ENCODE peak calls at places on chromosome 3, in eight cellular contexts. U is heart left ventricle, G is upper lobe of right lung, O is foreskin fibroblast, C is tibial artery, K is AG04450, Y is AG09309, N is HCT116. A is an unnamed sample.

GRCh38 chr3:170038434-170039110 is 777 bp downstream of the GPR160 start:
- DNase-seq in U (no peak), G (peak), O (no peak), C (no peak), K (no peak), Y (no peak), N (no peak), A (no peak)

GRCh38 chr3:9898467-9899229 is 4.0 kb upstream of the IL17RE start:
- DNase-seq in U (no peak), G (no peak), O (no peak), C (no peak), K (no peak), Y (no peak), N (no peak), A (no peak)

GRCh38 chr3:179503640-179504039 is 52.4 kb upstream of the GNB4 start:
- DNase-seq in U (no peak), G (no peak), O (no peak), C (no peak), K (no peak), Y (no peak), N (no peak), A (no peak)

GRCh38 chr3:69012111-69012835 is 1.2 kb downstream of the EOGT start:
- DNase-seq in U (peak), G (peak), O (no peak), C (peak), K (no peak), Y (peak), N (no peak), A (no peak)

GRCh38 chr3:188442430-188442829 is 288.5 kb downstream of the LPP start:
- DNase-seq in U (no peak), G (no peak), O (no peak), C (no peak), K (no peak), Y (no peak), N (no peak), A (no peak)

GRCh38 chr3:125062904-125063618 is 7.3 kb upstream of the HEG1 start:
- DNase-seq in U (peak), G (peak), O (peak), C (no peak), K (peak), Y (peak), N (no peak), A (peak)

GRCh38 chr3:157390713-157391515 is 45.7 kb upstream of the PTX3 start:
- DNase-seq in U (no peak), G (no peak), O (no peak), C (no peak), K (no peak), Y (no peak), N (no peak), A (no peak)

GRCh38 chr3:54771050-54771449 is 156.8 kb downstream of the LRTM1 start:
- DNase-seq in U (no peak), G (no peak), O (no peak), C (no peak), K (no peak), Y (no peak), N (no peak), A (no peak)

GRCh38 chr3:141476033-141476432 is 10.8 kb upstream of the RASA2 start:
- DNase-seq in U (no peak), G (no peak), O (no peak), C (no peak), K (no peak), Y (no peak), N (no peak), A (no peak)

GRCh38 chr3:16084887-16085286 is 89.6 kb upstream of the GALNT15 start:
- DNase-seq in U (no peak), G (no peak), O (peak), C (no peak), K (no peak), Y (no peak), N (no peak), A (no peak)

GRCh38 chr3:115792206-115792955 is 169.1 kb downstream of the GAP43 start:
- DNase-seq in U (no peak), G (no peak), O (no peak), C (no peak), K (no peak), Y (no peak), N (no peak), A (no peak)

GRCh38 chr3:178084938-178085816 is 451.1 kb upstream of the KCNMB2 start:
- DNase-seq in U (peak), G (no peak), O (peak), C (peak), K (peak), Y (no peak), N (no peak), A (no peak)

GRCh38 chr3:115350606-115351005 is 203.5 kb upstream of the ZBTB20 start:
- DNase-seq in U (no peak), G (no peak), O (no peak), C (no peak), K (no peak), Y (no peak), N (no peak), A (no peak)

GRCh38 chr3:21390856-21391255 is 360.2 kb downstream of the ZNF385D start:
- DNase-seq in U (no peak), G (no peak), O (no peak), C (no peak), K (no peak), Y (peak), N (no peak), A (peak)

GRCh38 chr3:66253790-66254620 is 33.2 kb downstream of the SLC25A26 start:
- DNase-seq in U (no peak), G (no peak), O (peak), C (no peak), K (no peak), Y (no peak), N (peak), A (no peak)

GRCh38 chr3:195900426-195901355 is 7.7 kb downstream of the TNK2 start:
- DNase-seq in U (peak), G (peak), O (peak), C (peak), K (no peak), Y (no peak), N (no peak), A (no peak)

GRCh38 chr3:156826896-156827882 is 1.0 kb downstream of the LEKR1 start:
- DNase-seq in U (no peak), G (no peak), O (no peak), C (no peak), K (no peak), Y (no peak), N (no peak), A (no peak)

GRCh38 chr3:125043599-125044151 is 12.1 kb downstream of the HEG1 start:
- DNase-seq in U (peak), G (no peak), O (no peak), C (peak), K (no peak), Y (no peak), N (no peak), A (no peak)

GRCh38 chr3:12725436-12725835 is 33.6 kb downstream of the TMEM40 start:
- DNase-seq in U (no peak), G (no peak), O (no peak), C (no peak), K (no peak), Y (no peak), N (no peak), A (no peak)

GRCh38 chr3:32848215-32848614 is 30.4 kb downstream of the TRIM71 start:
- DNase-seq in U (no peak), G (no peak), O (no peak), C (no peak), K (no peak), Y (no peak), N (no peak), A (no peak)

GRCh38 chr3:112132975-112133448 is at the start of gene GCSAM:
- DNase-seq in U (peak), G (no peak), O (no peak), C (peak), K (no peak), Y (no peak), N (no peak), A (no peak)

GRCh38 chr3:104291437-104291851 is 1075.3 kb upstream of the ALCAM start:
- DNase-seq in U (no peak), G (no peak), O (no peak), C (no peak), K (no peak), Y (no peak), N (no peak), A (no peak)

GRCh38 chr3:138594150-138594934 is at the start of gene CEP70:
- DNase-seq in U (peak), G (peak), O (peak), C (peak), K (peak), Y (peak), N (peak), A (peak)

GRCh38 chr3:187286467-187287059 is 5.0 kb downstream of the MASP1 start:
- DNase-seq in U (no peak), G (no peak), O (peak), C (no peak), K (peak), Y (peak), N (no peak), A (no peak)

GRCh38 chr3:131228522-131228921 is 153.1 kb upstream of the NUDT16 start:
- DNase-seq in U (no peak), G (no peak), O (no peak), C (no peak), K (no peak), Y (no peak), N (no peak), A (no peak)

GRCh38 chr3:101070260-101071121 is 77.3 kb upstream of the ABI3BP start:
- DNase-seq in U (peak), G (peak), O (no peak), C (no peak), K (no peak), Y (no peak), N (peak), A (no peak)

GRCh38 chr3:11954312-11954934 is 49.8 kb upstream of the SYN2 start:
- DNase-seq in U (no peak), G (no peak), O (no peak), C (no peak), K (no peak), Y (no peak), N (no peak), A (no peak)

GRCh38 chr3:141303481-141304223 is 64.7 kb upstream of the ZBTB38 start:
- DNase-seq in U (peak), G (no peak), O (peak), C (no peak), K (peak), Y (peak), N (peak), A (peak)

GRCh38 chr3:60772584-60772983 is 478.7 kb downstream of the FHIT start:
- DNase-seq in U (no peak), G (no peak), O (no peak), C (no peak), K (no peak), Y (no peak), N (no peak), A (no peak)

DNA sequence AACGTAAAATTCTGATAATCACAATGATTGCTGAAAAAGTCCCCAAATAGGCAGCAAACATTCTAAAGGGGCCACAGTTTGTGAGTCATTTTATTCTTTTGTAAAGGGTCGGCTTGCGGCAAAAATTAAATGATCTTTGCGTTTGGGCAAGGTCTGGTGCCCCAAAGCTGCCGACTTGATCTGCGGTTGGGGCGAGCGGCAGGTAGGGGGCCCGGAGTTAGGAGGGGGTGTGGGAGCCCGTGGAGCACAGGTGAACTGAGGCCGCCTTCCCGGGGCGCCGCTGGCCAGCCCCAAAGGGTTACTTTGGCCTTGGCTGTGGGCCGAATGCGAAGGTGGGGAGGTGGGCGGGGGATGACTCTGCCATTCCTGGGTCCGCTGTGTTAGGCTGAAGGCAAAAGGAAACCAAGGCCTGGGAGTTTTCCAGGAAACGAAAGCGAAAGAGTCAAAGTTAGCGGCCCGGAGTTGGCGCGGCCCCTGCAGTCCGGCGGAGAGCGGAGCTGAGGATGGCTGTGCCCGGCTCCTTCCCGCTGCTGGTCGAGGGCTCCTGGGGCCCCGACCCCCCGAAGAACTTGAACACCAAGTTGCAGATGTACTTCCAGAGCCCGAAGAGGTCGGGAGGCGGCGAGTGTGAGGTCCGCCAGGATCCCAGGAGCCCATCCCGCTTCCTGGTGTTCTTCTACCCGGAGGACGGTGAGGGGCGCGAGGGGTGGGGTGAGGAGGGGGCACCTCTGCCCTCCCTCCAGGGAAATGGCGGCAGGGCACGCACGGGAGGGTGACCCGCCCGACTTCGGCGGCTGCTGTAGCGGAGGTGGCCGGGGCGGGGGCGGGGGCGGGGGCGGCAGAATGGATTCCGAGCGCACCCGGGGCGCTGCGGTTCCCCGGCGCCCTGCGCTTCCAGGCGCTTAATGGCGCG is at the start of gene PARP14:
- DNase-seq in U (peak), G (peak), O (peak), C (peak), K (peak), Y (peak), N (no peak), A (no peak)
- TF ChIP-seq CTCF in U (no peak), G (no peak), O (no peak), C (no peak), K (peak), Y (no peak), N (no peak), A (no peak)

DNA sequence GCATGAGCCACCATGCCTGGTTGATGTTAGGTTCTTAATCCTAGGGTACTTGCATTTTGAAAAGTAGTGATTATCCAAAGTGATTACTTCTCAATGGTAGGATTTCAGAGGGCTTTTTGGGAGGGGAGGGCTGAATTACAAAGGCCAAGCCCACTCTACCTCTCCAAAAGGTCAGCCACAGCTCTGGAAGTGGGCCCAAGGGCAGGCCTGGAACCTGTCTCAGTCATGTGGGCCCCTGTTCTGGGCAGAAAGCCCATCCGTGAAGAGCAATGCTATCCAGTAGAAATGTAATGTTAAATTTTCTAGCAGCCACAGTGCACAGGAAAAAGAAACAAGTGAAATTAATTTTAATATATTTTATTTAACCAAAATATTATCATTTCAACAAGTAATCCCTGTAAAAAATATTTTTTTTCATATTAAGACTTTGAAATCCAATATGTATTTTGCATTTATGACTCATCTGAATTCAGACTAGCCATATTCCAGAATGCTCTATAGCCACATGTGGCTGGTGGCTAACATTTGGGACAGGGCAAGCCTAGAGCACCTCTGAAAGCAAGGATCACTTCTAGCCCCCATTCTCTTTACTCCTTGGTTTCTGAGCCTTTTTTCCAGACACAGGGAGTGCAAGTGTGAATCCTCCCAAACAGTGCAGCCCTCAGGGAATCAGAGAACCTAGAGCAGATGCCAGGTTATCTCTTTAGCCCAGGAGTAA is 16.8 kb downstream of the RFT1 start:
- DNase-seq in U (peak), G (peak), O (no peak), C (no peak), K (no peak), Y (no peak), N (no peak), A (no peak)
- H3K4me3 ChIP-seq in U (no peak), G (no peak), O (no peak), C (no peak), K (no peak), Y (no peak), N (no peak), A (no peak)

DNA sequence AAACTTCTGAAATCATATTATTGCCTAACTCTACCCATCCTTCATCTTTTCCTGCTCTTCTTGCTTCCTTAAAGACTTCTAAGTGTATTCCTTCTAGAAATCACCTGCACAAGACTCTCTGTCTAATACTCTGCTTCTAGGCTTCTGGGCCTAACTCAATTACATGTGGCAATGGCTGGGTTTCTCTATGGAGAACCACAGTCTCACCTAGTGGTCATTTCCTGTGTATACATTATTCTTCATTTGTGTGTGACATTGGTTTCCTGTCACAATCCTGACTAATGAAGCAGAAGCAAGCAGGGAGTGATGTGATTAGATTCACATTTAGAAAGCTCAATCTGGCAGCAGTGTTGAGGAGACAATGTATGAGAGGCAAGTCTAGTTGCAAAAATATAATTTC is 16.9 kb upstream of the CLDN1 start:
- DNase-seq in U (no peak), G (no peak), O (peak), C (no peak), K (no peak), Y (no peak), N (peak), A (no peak)
- TF ChIP-seq CTCF in U (no peak), G (no peak), O (peak), C (no peak), K (peak), Y (peak), N (peak), A (no peak)

DNA sequence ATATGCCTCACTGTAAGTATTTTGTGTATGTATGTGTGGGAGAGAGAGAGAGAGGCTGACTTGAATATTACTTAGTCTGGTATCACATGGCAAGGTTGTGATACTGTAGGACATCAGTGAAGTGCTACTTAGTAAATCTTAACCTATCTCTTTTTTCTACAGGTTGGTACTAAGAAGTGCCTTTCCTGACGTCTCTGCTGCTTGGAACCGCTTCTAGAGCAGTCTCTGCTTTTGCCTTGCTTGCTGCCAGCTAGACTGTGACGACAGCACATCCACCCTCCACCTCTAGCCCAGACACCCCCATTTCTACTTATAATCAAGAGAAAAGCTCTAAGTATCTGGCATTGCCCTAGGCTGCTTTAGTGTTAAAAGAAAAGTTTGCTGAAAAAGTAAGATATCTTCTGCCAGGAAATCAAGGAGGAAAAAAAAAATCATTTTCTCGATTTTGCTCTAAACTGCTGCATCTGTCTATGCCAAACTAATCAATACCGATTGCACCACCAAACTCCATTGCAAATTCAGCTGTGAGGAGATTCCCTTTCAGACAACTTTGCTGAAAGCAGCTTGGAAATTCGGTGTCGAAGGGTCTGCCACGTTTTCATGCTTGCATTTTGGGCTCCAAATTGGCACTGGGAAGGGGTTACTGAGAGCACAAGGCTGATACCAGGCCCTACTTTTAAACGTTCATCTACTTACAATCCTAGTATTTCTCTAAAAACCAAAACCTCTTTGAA is 30.7 kb downstream of the MBNL1 start:
- DNase-seq in U (no peak), G (no peak), O (no peak), C (no peak), K (no peak), Y (no peak), N (no peak), A (no peak)
- H3K4me3 ChIP-seq in U (peak), G (peak), O (peak), C (peak), K (peak), Y (peak), N (peak), A (peak)

A was measured in AG04449.